ENCODE peak calls at places on chromosomes 6 and 20, in nine cellular contexts. O is naive thymus-derived CD4-positive, alpha-beta T cell; R is CD4-positive, CD25-positive, alpha-beta regulatory T cell; E is breast epithelium; T is AG04450; I is fibroblast of lung; U is CD8-positive, alpha-beta T cell; C is left lung; M is aorta. V is an unnamed sample. For H3K9me3, the result is how much of the 10 kb centered on the place peaks cover.

GRCh38 chr6:42963855-42964605 is 3.5 kb downstream of the GNMT start:
- DNase-seq in T (peak), O (no peak), I (peak), U (no peak), E (no peak), M (no peak), C (no peak), R (peak), V (no peak)

GRCh38 chr20:4944518-4944917 is 56.8 kb downstream of the SLC23A2 start:
- DNase-seq in O (no peak), M (no peak), T (no peak), E (no peak), I (no peak), R (no peak), C (no peak), U (no peak), V (no peak)

GRCh38 chr6:36623547-36624459 is 29.6 kb downstream of the SRSF3 start:
- DNase-seq in C (peak), E (peak), R (peak), I (peak), T (peak), U (peak), M (peak), O (peak), V (peak)

GRCh38 chr6:16205377-16206144 is 32.8 kb upstream of the GMPR start:
- DNase-seq in R (no peak), I (peak), E (no peak), T (peak), U (no peak), O (no peak), C (no peak), M (no peak), V (no peak)

GRCh38 chr20:52972965-52973819 is 1.0 kb downstream of the TSHZ2 start:
- DNase-seq in E (peak), R (no peak), O (peak), I (no peak), U (no peak), C (no peak), T (no peak), M (no peak), V (peak)

GRCh38 chr6:14985366-14985765 is 260.5 kb upstream of the JARID2 start:
- DNase-seq in U (no peak), T (no peak), M (no peak), I (no peak), R (no peak), C (no peak), O (no peak), E (no peak), V (no peak)

GRCh38 chr6:165662041-165662491 is 975 bp downstream of the PDE10A start:
- DNase-seq in C (no peak), O (no peak), I (no peak), R (no peak), U (no peak), T (no peak), M (peak), E (no peak), V (no peak)

GRCh38 chr6:17276766-17277165 is 4.4 kb upstream of the RBM24 start:
- DNase-seq in C (no peak), R (no peak), U (no peak), T (no peak), M (no peak), O (no peak), I (no peak), E (no peak), V (no peak)

GRCh38 chr6:41657131-41658094 is 19.1 kb downstream of the MDFI start:
- DNase-seq in O (no peak), T (no peak), I (no peak), R (no peak), E (no peak), M (peak), U (no peak), C (no peak), V (no peak)

GRCh38 chr6:54194067-54194466 is 82.8 kb downstream of the MLIP start:
- DNase-seq in R (no peak), U (no peak), M (no peak), E (no peak), C (no peak), O (no peak), I (peak), T (peak), V (no peak)

GRCh38 chr6:125102901-125103300 is 50.7 kb upstream of the TPD52L1 start:
- DNase-seq in R (no peak), E (no peak), M (no peak), O (no peak), I (peak), U (no peak), T (peak), C (no peak), V (no peak)

GRCh38 chr6:169070506-169071176 is 183.0 kb downstream of the THBS2 start:
- DNase-seq in R (no peak), T (peak), M (peak), C (peak), O (no peak), E (peak), U (no peak), I (peak), V (no peak)

GRCh38 chr6:163504984-163505640 is 90.6 kb downstream of the QKI start:
- DNase-seq in U (no peak), T (no peak), R (no peak), I (no peak), C (no peak), E (no peak), O (no peak), M (no peak), V (no peak)
- H3K9me3 ChIP-seq in U (under half), T (under half), R (under half), I (under half), C (under half), E (under half), O (under half), M (under half), V (under half)

DNA sequence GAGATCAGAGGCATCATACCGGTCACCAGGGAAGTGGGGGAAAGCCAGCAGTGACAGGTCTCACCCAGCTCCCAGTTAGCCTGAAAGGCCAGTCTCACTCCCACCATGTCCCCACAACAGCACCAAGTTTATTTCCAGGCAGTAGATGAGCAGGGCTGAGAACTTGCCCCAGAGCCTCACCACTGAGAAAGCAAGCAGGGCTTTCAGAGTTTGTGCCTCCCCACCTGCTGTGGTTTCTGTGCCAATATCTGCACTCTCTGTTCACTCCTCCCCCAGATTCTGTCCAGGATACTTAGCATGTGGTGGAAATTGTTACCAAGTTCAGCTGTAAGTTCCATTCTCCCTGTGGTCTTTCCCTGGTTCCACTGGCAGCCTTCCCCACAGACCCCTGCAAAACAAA is 255.0 kb upstream of the HTR1E start:
- DNase-seq in I (no peak), R (no peak), M (no peak), O (no peak), T (no peak), E (no peak), C (no peak), U (no peak), V (no peak)
- H3K9me3 ChIP-seq in I (under half), R (under half), M (under half), O (under half), T (under half), E (under half), C (under half), U (under half), V (under half)

GRCh38 chr6:27281569-27281968 is 30.5 kb downstream of the POM121L2 start:
- DNase-seq in T (no peak), C (no peak), O (no peak), U (no peak), I (no peak), E (no peak), R (no peak), M (no peak), V (no peak)
- H3K9me3 ChIP-seq in T (under half), C (under half), O (under half), U (under half), I (under half), E (under half), R (under half), M (under half), V (under half)

GRCh38 chr20:29301624-29302259 is 1955.7 kb upstream of the DEFB115 start:
- DNase-seq in I (no peak), O (no peak), E (no peak), M (no peak), C (no peak), R (no peak), U (no peak), T (no peak), V (no peak)
- H3K9me3 ChIP-seq in I (under half), O (under half), E (half or more), M (under half), C (under half), R (under half), U (under half), T (half or more), V (under half)

GRCh38 chr20:30168800-30169138 is 1088.7 kb upstream of the DEFB115 start:
- DNase-seq in T (no peak), O (no peak), I (no peak), M (no peak), U (no peak), C (no peak), E (no peak), R (no peak), V (no peak)

GRCh38 chr20:30167540-30167939 is 1089.9 kb upstream of the DEFB115 start:
- DNase-seq in O (no peak), I (no peak), E (no peak), M (no peak), R (no peak), U (no peak), T (no peak), C (no peak), V (no peak)

GRCh38 chr20:30168025-30168799 is 1089.3 kb upstream of the DEFB115 start:
- DNase-seq in E (no peak), C (peak), R (no peak), I (no peak), O (no peak), M (peak), T (no peak), U (peak), V (peak)
- H3K9me3 ChIP-seq in E (under half), C (under half), R (under half), I (under half), O (under half), M (under half), T (under half), U (under half), V (under half)

GRCh38 chr6:118577972-118578371 is 29.9 kb downstream of the PLN start:
- DNase-seq in C (no peak), M (no peak), U (no peak), T (no peak), O (no peak), I (no peak), E (no peak), R (no peak), V (no peak)
- H3K9me3 ChIP-seq in C (under half), M (under half), U (under half), T (under half), O (under half), I (under half), E (under half), R (half or more), V (under half)

GRCh38 chr20:25084616-25085187 is 2.8 kb upstream of the VSX1 start:
- DNase-seq in E (peak), U (no peak), C (no peak), O (no peak), M (no peak), R (no peak), T (no peak), I (no peak), V (no peak)
- H3K9me3 ChIP-seq in E (under half), U (under half), C (under half), O (under half), M (under half), R (under half), T (under half), I (under half), V (under half)

GRCh38 chr6:92887871-92888270 is 531.5 kb downstream of the EPHA7 start:
- DNase-seq in R (no peak), I (no peak), M (no peak), T (no peak), U (no peak), C (no peak), O (no peak), E (no peak), V (no peak)
- H3K9me3 ChIP-seq in R (under half), I (under half), M (under half), T (under half), U (under half), C (under half), O (under half), E (under half), V (under half)